ENCODE peak calls at places on chromosomes 7 and 10, in six cellular contexts. H, W, X, F, G and N are unnamed samples.

GRCh38 chr10:112983444-112984056 is 33.5 kb downstream of the TCF7L2 start:
- DNase-seq in F (no peak), W (no peak), H (no peak), X (no peak), G (no peak), N (no peak)

GRCh38 chr7:143181349-143181748 is 1.9 kb upstream of the TAS2R39 start:
- DNase-seq in H (no peak), F (no peak), G (no peak), W (no peak), X (no peak), N (no peak)

GRCh38 chr7:37149019-37149814 is 299.4 kb downstream of the ELMO1 start:
- DNase-seq in G (no peak), H (no peak), W (no peak), F (no peak), X (no peak), N (no peak)

GRCh38 chr7:121023683-121024507 is 35.4 kb downstream of the CPED1 start:
- DNase-seq in H (no peak), F (no peak), X (no peak), G (no peak), W (no peak), N (no peak)

GRCh38 chr10:69411476-69411875 is 5.2 kb downstream of the TACR2 start:
- DNase-seq in F (no peak), W (no peak), G (no peak), X (no peak), H (no peak), N (no peak)

GRCh38 chr10:121732676-121733445 is 134.6 kb upstream of the FGFR2 start:
- DNase-seq in W (no peak), H (no peak), X (no peak), F (no peak), G (no peak), N (no peak)

GRCh38 chr10:79354141-79354540 is 6.9 kb downstream of the PPIF start:
- DNase-seq in W (no peak), G (no peak), F (no peak), H (no peak), X (no peak), N (peak)

GRCh38 chr10:12841426-12841825 is 160.1 kb downstream of the CCDC3 start:
- DNase-seq in G (no peak), F (no peak), H (no peak), W (no peak), X (no peak), N (no peak)

GRCh38 chr10:100620087-100620835 is 84.5 kb downstream of the HIF1AN start:
- DNase-seq in G (no peak), F (no peak), H (no peak), X (no peak), W (no peak), N (no peak)

GRCh38 chr10:47452495-47453434 is 31.1 kb downstream of the ANXA8 start:
- DNase-seq in H (no peak), F (no peak), X (no peak), W (peak), G (no peak), N (peak)

GRCh38 chr7:108838143-108838542 is 268.5 kb downstream of the DNAJB9 start:
- DNase-seq in F (no peak), W (no peak), H (no peak), G (no peak), X (no peak), N (no peak)

GRCh38 chr7:98779800-98780199 is 90.0 kb downstream of the TMEM130 start:
- DNase-seq in W (no peak), G (no peak), H (no peak), F (no peak), X (no peak), N (no peak)

GRCh38 chr10:50855015-50855414 is 30.4 kb downstream of the A1CF start:
- DNase-seq in X (no peak), H (no peak), W (no peak), G (no peak), F (no peak), N (no peak)

GRCh38 chr7:123635551-123636359 is 19.9 kb upstream of the LMOD2 start:
- DNase-seq in H (no peak), G (no peak), W (no peak), X (no peak), F (no peak), N (peak)

GRCh38 chr10:113473851-113474250 is 79.0 kb upstream of the HABP2 start:
- DNase-seq in W (no peak), F (no peak), G (no peak), H (no peak), X (no peak), N (no peak)

GRCh38 chr7:12249706-12250105 is 38.6 kb downstream of the TMEM106B start:
- DNase-seq in F (no peak), H (no peak), X (no peak), G (no peak), W (no peak), N (no peak)

GRCh38 chr10:123018531-123018930 is 9.7 kb downstream of the ACADSB start:
- DNase-seq in X (no peak), F (no peak), G (no peak), W (no peak), H (no peak), N (no peak)